ENCODE peak calls at places on chromosomes 2 and 18, in five cellular contexts. One of them, this sample, is unnamed.

GRCh38 chr2:207724113-207724512 is 12.7 kb downstream of the CCNYL1 start:
- DNase-seq in stimulated activated CD8-positive, alpha-beta memory T cell treated with anti-CD3 and anti-CD28 coated beads, Interleukin-2, amount 100 ng/mL, for 1 hour: no peak
- DNase-seq in GM12865: no peak
- DNase-seq in HCT116: no peak
- DNase-seq in astrocyte of the spinal cord: no peak
- DNase-seq in this sample: no peak

GRCh38 chr2:201904529-201905420 is 98.4 kb downstream of the CDK15 start:
- DNase-seq in stimulated activated CD8-positive, alpha-beta memory T cell treated with anti-CD3 and anti-CD28 coated beads, Interleukin-2, amount 100 ng/mL, for 1 hour: no peak
- DNase-seq in GM12865: peak
- DNase-seq in HCT116: no peak
- DNase-seq in astrocyte of the spinal cord: no peak
- DNase-seq in this sample: no peak

GRCh38 chr2:96404446-96405373 is 69.1 kb downstream of the NCAPH start:
- DNase-seq in stimulated activated CD8-positive, alpha-beta memory T cell treated with anti-CD3 and anti-CD28 coated beads, Interleukin-2, amount 100 ng/mL, for 1 hour: no peak
- DNase-seq in GM12865: no peak
- DNase-seq in HCT116: no peak
- DNase-seq in astrocyte of the spinal cord: no peak
- DNase-seq in this sample: no peak

GRCh38 chr18:2890606-2891005 is 43.8 kb downstream of the EMILIN2 start:
- DNase-seq in stimulated activated CD8-positive, alpha-beta memory T cell treated with anti-CD3 and anti-CD28 coated beads, Interleukin-2, amount 100 ng/mL, for 1 hour: no peak
- DNase-seq in GM12865: no peak
- DNase-seq in HCT116: no peak
- DNase-seq in astrocyte of the spinal cord: no peak
- DNase-seq in this sample: no peak

GRCh38 chr2:59680863-59681262 is 872.6 kb downstream of the BCL11A start:
- DNase-seq in stimulated activated CD8-positive, alpha-beta memory T cell treated with anti-CD3 and anti-CD28 coated beads, Interleukin-2, amount 100 ng/mL, for 1 hour: no peak
- DNase-seq in GM12865: no peak
- DNase-seq in HCT116: no peak
- DNase-seq in astrocyte of the spinal cord: peak
- DNase-seq in this sample: no peak

GRCh38 chr18:12625242-12625641 is 32.7 kb downstream of the SPIRE1 start:
- DNase-seq in stimulated activated CD8-positive, alpha-beta memory T cell treated with anti-CD3 and anti-CD28 coated beads, Interleukin-2, amount 100 ng/mL, for 1 hour: no peak
- DNase-seq in GM12865: no peak
- DNase-seq in HCT116: no peak
- DNase-seq in astrocyte of the spinal cord: no peak
- DNase-seq in this sample: no peak

GRCh38 chr2:181607629-181608627 is 49.0 kb downstream of the CERKL start:
- DNase-seq in stimulated activated CD8-positive, alpha-beta memory T cell treated with anti-CD3 and anti-CD28 coated beads, Interleukin-2, amount 100 ng/mL, for 1 hour: no peak
- DNase-seq in GM12865: no peak
- DNase-seq in HCT116: peak
- DNase-seq in astrocyte of the spinal cord: no peak
- DNase-seq in this sample: no peak

GRCh38 chr2:134862674-134863073 is 24.3 kb downstream of the ACMSD start:
- DNase-seq in stimulated activated CD8-positive, alpha-beta memory T cell treated with anti-CD3 and anti-CD28 coated beads, Interleukin-2, amount 100 ng/mL, for 1 hour: no peak
- DNase-seq in GM12865: no peak
- DNase-seq in HCT116: no peak
- DNase-seq in astrocyte of the spinal cord: no peak
- DNase-seq in this sample: no peak

GRCh38 chr2:54957321-54957999 is 92.8 kb downstream of the RTN4 start:
- DNase-seq in stimulated activated CD8-positive, alpha-beta memory T cell treated with anti-CD3 and anti-CD28 coated beads, Interleukin-2, amount 100 ng/mL, for 1 hour: no peak
- DNase-seq in GM12865: no peak
- DNase-seq in HCT116: no peak
- DNase-seq in astrocyte of the spinal cord: no peak
- DNase-seq in this sample: no peak

GRCh38 chr2:105397025-105397722 is 1.7 kb downstream of the FHL2 start:
- DNase-seq in stimulated activated CD8-positive, alpha-beta memory T cell treated with anti-CD3 and anti-CD28 coated beads, Interleukin-2, amount 100 ng/mL, for 1 hour: no peak
- DNase-seq in GM12865: no peak
- DNase-seq in HCT116: peak
- DNase-seq in astrocyte of the spinal cord: no peak
- DNase-seq in this sample: no peak

GRCh38 chr2:204673877-204674276 is 128.6 kb downstream of the PARD3B start:
- DNase-seq in stimulated activated CD8-positive, alpha-beta memory T cell treated with anti-CD3 and anti-CD28 coated beads, Interleukin-2, amount 100 ng/mL, for 1 hour: no peak
- DNase-seq in GM12865: no peak
- DNase-seq in HCT116: no peak
- DNase-seq in astrocyte of the spinal cord: no peak
- DNase-seq in this sample: no peak

GRCh38 chr2:38099096-38099997 is 23.4 kb upstream of the CYP1B1 start:
- DNase-seq in stimulated activated CD8-positive, alpha-beta memory T cell treated with anti-CD3 and anti-CD28 coated beads, Interleukin-2, amount 100 ng/mL, for 1 hour: no peak
- DNase-seq in GM12865: no peak
- DNase-seq in HCT116: no peak
- DNase-seq in astrocyte of the spinal cord: no peak
- DNase-seq in this sample: no peak

GRCh38 chr2:54083440-54083839 is 32.0 kb upstream of the ACYP2 start:
- DNase-seq in stimulated activated CD8-positive, alpha-beta memory T cell treated with anti-CD3 and anti-CD28 coated beads, Interleukin-2, amount 100 ng/mL, for 1 hour: no peak
- DNase-seq in GM12865: no peak
- DNase-seq in HCT116: no peak
- DNase-seq in astrocyte of the spinal cord: peak
- DNase-seq in this sample: no peak